ENCODE peak calls at places on chromosomes 12 and 14, in ten cellular contexts. Q is adrenal gland; Y is lung; W is A549; C is CD8-positive, alpha-beta T cell; U is SK-N-SH; O is Karpas-422; K is heart right ventricle; P is naive thymus-derived CD4-positive, alpha-beta T cell; A is CD8-positive, alpha-beta memory T cell. N is an unnamed sample. For H3K4me1 and H3K9me3, the result is how much of the 10 kb centered on the place peaks cover.

GRCh38 chr14:69483765-69484443 is 624 bp upstream of the PLEKHD1 start:
- DNase-seq in Q (peak), Y (no peak), W (peak), C (no peak), U (peak), O (no peak), K (no peak), P (no peak), A (no peak), N (peak)

GRCh38 chr12:124765571-124766489 is 97.8 kb downstream of the SCARB1 start:
- DNase-seq in Q (no peak), Y (no peak), W (no peak), C (no peak), U (no peak), O (no peak), K (no peak), P (no peak), A (no peak), N (no peak)

GRCh38 chr12:46402451-46402850 is 29.9 kb upstream of the SLC38A2 start:
- DNase-seq in Q (peak), Y (no peak), W (no peak), C (no peak), U (no peak), O (no peak), K (no peak), P (no peak), A (no peak), N (peak)

GRCh38 chr14:75282166-75282547 is 3.5 kb downstream of the FOS start:
- DNase-seq in Q (no peak), Y (no peak), W (no peak), C (no peak), U (no peak), O (no peak), K (no peak), P (peak), A (peak), N (peak)

GRCh38 chr12:20883288-20883687 is 72.8 kb downstream of the SLCO1B3 start:
- DNase-seq in Q (peak), Y (no peak), W (no peak), C (no peak), U (no peak), O (no peak), K (peak), P (no peak), A (no peak), N (peak)

GRCh38 chr12:49345840-49346658 is 639 bp upstream of the DNAJC22 start:
- DNase-seq in Q (no peak), Y (no peak), W (no peak), C (peak), U (peak), O (no peak), K (no peak), P (no peak), A (no peak), N (no peak)

GRCh38 chr14:106436310-106436905 is 910.0 kb downstream of the TMEM121 start:
- DNase-seq in Q (peak), Y (peak), W (peak), C (peak), U (no peak), O (peak), K (no peak), P (peak), A (peak), N (peak)

GRCh38 chr12:754871-755562 is 2.6 kb downstream of the WNK1 start:
- DNase-seq in Q (no peak), Y (no peak), W (peak), C (no peak), U (peak), O (peak), K (no peak), P (peak), A (peak), N (no peak)

GRCh38 chr12:5520037-5520436 is 88.1 kb downstream of the NTF3 start:
- DNase-seq in Q (no peak), Y (no peak), W (no peak), C (no peak), U (no peak), O (no peak), K (no peak), P (no peak), A (no peak), N (no peak)

GRCh38 chr12:31589582-31589895 is 1.4 kb downstream of the DENND5B start:
- DNase-seq in Q (no peak), Y (no peak), W (no peak), C (no peak), U (no peak), O (peak), K (no peak), P (no peak), A (no peak), N (no peak)

GRCh38 chr12:71071466-71072097 is 86.2 kb downstream of the TSPAN8 start:
- DNase-seq in Q (no peak), Y (no peak), W (no peak), C (no peak), U (no peak), O (no peak), K (no peak), P (no peak), A (no peak), N (no peak)

GRCh38 chr12:42946776-42947435 is 357.4 kb upstream of the PRICKLE1 start:
- DNase-seq in Q (no peak), Y (no peak), W (no peak), C (no peak), U (no peak), O (no peak), K (no peak), P (no peak), A (no peak), N (no peak)

GRCh38 chr14:87805315-87805723 is 187.7 kb downstream of the GALC start:
- DNase-seq in Q (peak), Y (no peak), W (peak), C (peak), U (peak), O (peak), K (peak), P (peak), A (peak), N (no peak)

GRCh38 chr12:62117041-62117440 is 143.2 kb upstream of the USP15 start:
- DNase-seq in Q (no peak), Y (no peak), W (no peak), C (no peak), U (no peak), O (no peak), K (no peak), P (no peak), A (no peak), N (no peak)

GRCh38 chr14:50085570-50086315 is 30.6 kb downstream of the VCPKMT start:
- DNase-seq in Q (peak), Y (no peak), W (no peak), C (no peak), U (no peak), O (peak), K (no peak), P (no peak), A (peak), N (no peak)

GRCh38 chr14:95535226-95536021 is 574 bp downstream of the GLRX5 start:
- DNase-seq in Q (peak), Y (no peak), W (no peak), C (no peak), U (peak), O (peak), K (no peak), P (no peak), A (peak), N (no peak)

GRCh38 chr14:23167006-23167847 is 16.2 kb downstream of the SLC7A8 start:
- DNase-seq in Q (no peak), Y (no peak), W (no peak), C (no peak), U (no peak), O (no peak), K (no peak), P (no peak), A (no peak), N (no peak)

GRCh38 chr12:24795699-24796385 is 153.1 kb downstream of the BCAT1 start:
- DNase-seq in Q (no peak), Y (no peak), W (no peak), C (no peak), U (no peak), O (no peak), K (no peak), P (no peak), A (no peak), N (no peak)

GRCh38 chr14:31930070-31930469 is 147.0 kb upstream of the ARHGAP5 start:
- DNase-seq in Q (no peak), Y (no peak), W (no peak), C (no peak), U (no peak), O (no peak), K (no peak), P (no peak), A (no peak), N (no peak)

GRCh38 chr12:80044694-80045046 is 54.7 kb upstream of the OTOGL start:
- DNase-seq in Q (peak), Y (no peak), W (no peak), C (no peak), U (no peak), O (no peak), K (no peak), P (no peak), A (no peak), N (no peak)

GRCh38 chr12:122190842-122191668 is 8.1 kb downstream of the LRRC43 start:
- DNase-seq in Q (peak), Y (peak), W (peak), C (peak), U (peak), O (peak), K (peak), P (peak), A (peak), N (peak)

GRCh38 chr12:69657376-69658137 is 41.5 kb downstream of the BEST3 start:
- DNase-seq in Q (peak), Y (no peak), W (no peak), C (no peak), U (no peak), O (no peak), K (no peak), P (no peak), A (no peak), N (no peak)

GRCh38 chr14:45185110-45185814 is 49.5 kb downstream of the FANCM start:
- DNase-seq in Q (no peak), Y (no peak), W (no peak), C (no peak), U (no peak), O (no peak), K (no peak), P (no peak), A (no peak), N (no peak)

GRCh38 chr14:85601246-85601645 is 71.3 kb downstream of the FLRT2 start:
- DNase-seq in Q (no peak), Y (no peak), W (no peak), C (no peak), U (no peak), O (no peak), K (no peak), P (no peak), A (no peak), N (no peak)

GRCh38 chr12:92503029-92503931 is 199.5 kb upstream of the PLEKHG7 start:
- DNase-seq in Q (peak), Y (no peak), W (no peak), C (no peak), U (no peak), O (no peak), K (no peak), P (no peak), A (no peak), N (no peak)

GRCh38 chr12:81712536-81712935 is 46.6 kb downstream of the PPFIA2 start:
- DNase-seq in Q (no peak), Y (no peak), W (no peak), C (no peak), U (no peak), O (no peak), K (no peak), P (no peak), A (no peak), N (no peak)

GRCh38 chr14:61934385-61934784 is 172.2 kb downstream of the SNAPC1 start:
- DNase-seq in Q (no peak), Y (no peak), W (no peak), C (no peak), U (no peak), O (no peak), K (no peak), P (no peak), A (no peak), N (no peak)

DNA sequence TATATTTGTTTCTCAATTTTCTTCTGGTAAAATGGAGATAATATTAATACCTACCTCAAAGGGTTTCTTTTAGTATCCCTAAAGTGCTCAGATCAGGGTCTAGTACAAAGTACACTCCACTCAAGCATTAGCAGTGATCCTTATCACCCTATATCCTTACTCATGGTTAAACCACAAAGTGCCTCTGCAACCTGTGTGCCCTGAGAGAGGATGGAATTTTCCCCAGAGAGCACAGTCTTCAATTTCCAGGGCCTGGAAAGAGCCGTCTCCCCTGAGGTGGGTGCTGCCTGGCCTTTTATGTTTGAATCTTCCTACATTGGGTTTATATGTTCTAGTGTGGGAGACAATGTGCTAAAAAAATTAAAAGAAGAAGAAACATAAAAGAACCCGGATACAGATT is 183.1 kb upstream of the FBXO33 start:
- DNase-seq in Q (no peak), Y (no peak), W (no peak), C (no peak), U (no peak), O (no peak), K (no peak), P (no peak), A (no peak), N (no peak)
- H3K4me1 ChIP-seq in Q (under half), Y (under half), W (under half), C (under half), U (under half), O (under half), K (under half), P (under half), A (under half), N (under half)

GRCh38 chr12:110382683-110383082 is 20.8 kb downstream of the ANAPC7 start:
- DNase-seq in Q (no peak), Y (no peak), W (no peak), C (no peak), U (no peak), O (no peak), K (no peak), P (no peak), A (no peak), N (no peak)
- H3K27ac ChIP-seq in Q (no peak), Y (no peak), W (no peak), C (no peak), U (no peak), O (no peak), K (no peak), P (no peak), A (no peak), N (no peak)

GRCh38 chr12:88218293-88218692 is 76.2 kb downstream of the TMTC3 start:
- DNase-seq in Q (no peak), Y (no peak), W (no peak), C (no peak), U (no peak), O (no peak), K (no peak), P (no peak), A (no peak), N (no peak)
- H3K9me3 ChIP-seq in Q (under half), Y (under half), W (under half), C (under half), U (under half), O (under half), K (half or more), P (under half), A (under half), N (under half)

GRCh38 chr12:116898675-116899074 is 12.1 kb upstream of the FBXW8 start:
- DNase-seq in Q (no peak), Y (no peak), W (no peak), C (no peak), U (no peak), O (no peak), K (no peak), P (no peak), A (no peak), N (no peak)
- H3K4me1 ChIP-seq in Q (under half), Y (under half), W (under half), C (under half), U (under half), O (under half), K (under half), P (under half), A (under half), N (under half)